ENCODE peak calls at places on chromosomes 11 and 22, in four cellular contexts. X is K562, M is GM12878, W is HepG2. O is an unnamed sample.

GRCh38 chr11:64124147-64124546 is 41.8 kb downstream of the MACROD1 start:
- DNase-seq in X (no peak), W (no peak), M (no peak), O (peak)

GRCh38 chr22:20992456-20993303 is 9.2 kb downstream of the THAP7 start:
- DNase-seq in X (no peak), W (no peak), M (no peak), O (no peak)

GRCh38 chr11:134401825-134402809 is 9.9 kb downstream of the B3GAT1 start:
- DNase-seq in W (no peak), M (no peak), X (no peak), O (no peak)

GRCh38 chr22:45101828-45102227 is 61.9 kb upstream of the NUP50 start:
- DNase-seq in M (no peak), W (peak), X (peak), O (peak)

GRCh38 chr11:76629853-76630599 is 40.5 kb downstream of the LRRC32 start:
- DNase-seq in X (no peak), W (no peak), M (no peak), O (no peak)

GRCh38 chr22:22049684-22050083 is 67.1 kb upstream of the TOP3B start:
- DNase-seq in M (no peak), X (no peak), W (no peak), O (no peak)

GRCh38 chr22:50102946-50103345 is 13.1 kb downstream of the MOV10L1 start:
- DNase-seq in M (no peak), X (peak), W (peak), O (peak)

GRCh38 chr22:23306926-23307325 is 126.6 kb downstream of the BCR start:
- DNase-seq in M (no peak), W (no peak), X (no peak), O (no peak)

GRCh38 chr11:119166368-119167076 is 2.0 kb upstream of the NLRX1 start:
- DNase-seq in X (no peak), W (peak), M (no peak), O (peak)

GRCh38 chr11:123060265-123061000 is 1.5 kb downstream of the HSPA8 start:
- DNase-seq in M (no peak), W (no peak), X (no peak), O (no peak)

GRCh38 chr22:39994566-39995345 is at the start of gene FAM83F:
- DNase-seq in W (no peak), M (no peak), X (no peak), O (no peak)

GRCh38 chr11:47980907-47981621 is 705 bp downstream of the PTPRJ start:
- DNase-seq in X (peak), W (no peak), M (no peak), O (peak)

GRCh38 chr11:44003736-44004451 is 43.9 kb upstream of the ACCSL start:
- DNase-seq in W (no peak), X (no peak), M (no peak), O (no peak)

GRCh38 chr22:45335854-45336492 is 26.2 kb downstream of the FAM118A start:
- DNase-seq in W (no peak), M (no peak), X (no peak), O (no peak)

GRCh38 chr11:64121637-64122410 is 44.1 kb downstream of the MACROD1 start:
- DNase-seq in W (no peak), M (no peak), X (no peak), O (no peak)

GRCh38 chr22:23192133-23192532 is 11.8 kb downstream of the BCR start:
- DNase-seq in W (no peak), X (no peak), M (no peak), O (no peak)

GRCh38 chr11:128714881-128715280 is 21.0 kb downstream of the FLI1 start:
- DNase-seq in X (no peak), W (no peak), M (no peak), O (no peak)

GRCh38 chr11:14308114-14308896 is 50.7 kb downstream of the RRAS2 start:
- DNase-seq in W (peak), X (peak), M (no peak), O (peak)

GRCh38 chr11:46977038-46977818 is 40.7 kb downstream of the CSTPP1 start:
- DNase-seq in X (no peak), M (no peak), W (peak), O (no peak)

GRCh38 chr22:43706151-43706550 is 106.0 kb downstream of the EFCAB6 start:
- DNase-seq in W (no peak), M (no peak), X (no peak), O (no peak)

GRCh38 chr11:45901646-45902045 is 5.4 kb downstream of the FREY1 start:
- DNase-seq in W (no peak), M (no peak), X (no peak), O (no peak)

GRCh38 chr11:77126156-77126775 is 1.8 kb upstream of the MYO7A start:
- DNase-seq in M (no peak), W (no peak), X (no peak), O (no peak)

GRCh38 chr11:1502971-1503707 is 16.6 kb upstream of the MOB2 start:
- DNase-seq in X (no peak), M (no peak), W (no peak), O (no peak)

GRCh38 chr11:130636672-130637463 is 188.4 kb downstream of the ADAMTS15 start:
- DNase-seq in W (peak), X (no peak), M (no peak), O (peak)

GRCh38 chr22:43643362-43643761 is 168.7 kb downstream of the EFCAB6 start:
- DNase-seq in X (no peak), M (no peak), W (no peak), O (no peak)

GRCh38 chr11:58060939-58061672 is 30.4 kb downstream of the OR6Q1 start:
- DNase-seq in M (no peak), X (no peak), W (peak), O (peak)

GRCh38 chr11:42315267-42315666 is 855.8 kb upstream of the LRRC4C start:
- DNase-seq in X (no peak), W (no peak), M (no peak), O (no peak)

GRCh38 chr22:45537734-45538181 is 35.1 kb downstream of the FBLN1 start:
- DNase-seq in M (no peak), W (no peak), X (no peak), O (no peak)

GRCh38 chr11:34052608-34053160 is 1.2 kb downstream of the CAPRIN1 start:
- DNase-seq in X (peak), W (no peak), M (no peak), O (peak)

GRCh38 chr11:57644748-57645715 is 4.7 kb downstream of the YPEL4 start:
- DNase-seq in W (peak), M (no peak), X (peak), O (peak)

GRCh38 chr11:67310246-67311050 is 7.1 kb downstream of the SSH3 start:
- DNase-seq in W (no peak), M (no peak), X (no peak), O (no peak)

GRCh38 chr11:78841451-78842060 is 266.9 kb upstream of the NARS2 start:
- DNase-seq in M (no peak), W (no peak), X (no peak), O (no peak)

GRCh38 chr11:22192642-22193347 is at the start of gene ANO5:
- DNase-seq in W (no peak), X (peak), M (no peak), O (peak)

GRCh38 chr11:68461284-68461861 is 821 bp downstream of the PPP6R3 start:
- DNase-seq in W (no peak), M (no peak), X (peak), O (peak)

GRCh38 chr22:48440176-48440575 is 1387.5 kb downstream of the BRD1 start:
- DNase-seq in X (no peak), M (no peak), W (no peak), O (no peak)

GRCh38 chr11:22130462-22131053 is 62.3 kb upstream of the ANO5 start:
- DNase-seq in X (no peak), M (no peak), W (no peak), O (peak)

GRCh38 chr11:31720225-31720624 is 90.9 kb downstream of the PAX6 start:
- DNase-seq in M (no peak), W (no peak), X (no peak), O (no peak)

GRCh38 chr22:41603873-41604332 is 14.3 kb upstream of the PMM1 start:
- DNase-seq in M (peak), W (no peak), X (peak), O (no peak)
- TF ChIP-seq CHD4 in M (no peak), W (no peak), X (no peak), O (no peak)

DNA sequence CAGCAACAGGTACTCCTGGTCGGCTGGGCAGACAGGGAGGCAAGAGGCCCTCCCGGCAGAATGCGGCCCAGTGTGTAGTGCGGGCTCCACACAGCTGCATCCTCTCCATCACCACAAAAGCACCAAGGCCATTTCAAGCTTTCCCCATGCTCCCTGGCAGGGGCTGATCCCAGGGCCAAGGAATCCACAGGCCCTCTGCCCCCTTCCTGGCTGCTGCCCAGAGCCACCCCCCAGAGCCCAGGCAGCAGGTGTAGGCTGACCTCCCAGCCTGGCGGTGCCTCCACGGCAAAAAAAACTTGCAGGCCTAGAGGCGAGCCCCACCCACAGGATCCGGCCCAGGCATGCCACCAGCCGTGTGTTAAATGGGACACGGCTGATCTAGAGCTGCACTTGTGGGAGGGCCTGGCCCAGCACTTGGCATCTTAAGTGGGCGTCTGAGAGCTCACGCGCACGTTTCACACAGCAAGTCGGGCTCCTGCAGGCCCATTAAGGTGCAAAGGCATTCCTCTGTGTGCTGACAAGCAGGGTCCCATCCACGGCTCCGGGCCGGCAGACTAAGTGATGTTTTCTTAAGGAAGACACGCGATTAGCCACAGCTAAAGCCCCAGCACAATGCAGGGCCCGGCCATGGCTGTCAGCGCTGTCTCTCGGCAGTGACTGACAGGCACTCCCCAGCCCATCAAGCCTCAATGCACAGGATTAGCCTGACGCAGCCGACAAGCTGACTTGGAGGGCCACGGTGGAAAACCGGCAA is 19.8 kb upstream of the GNB1L start:
- DNase-seq in M (no peak), W (no peak), X (no peak), O (no peak)
- TF ChIP-seq CHD4 in M (no peak), W (no peak), X (no peak), O (no peak)

GRCh38 chr22:29394931-29395581 is 6.7 kb upstream of the AP1B1 start:
- DNase-seq in M (no peak), X (peak), W (peak), O (peak)
- TF ChIP-seq CHD4 in M (no peak), X (no peak), W (no peak), O (no peak)

GRCh38 chr22:31106651-31107205 is 640 bp downstream of the SELENOM start:
- DNase-seq in X (no peak), M (no peak), W (no peak), O (peak)
- TF ChIP-seq CHD4 in X (no peak), M (no peak), W (no peak), O (no peak)

DNA sequence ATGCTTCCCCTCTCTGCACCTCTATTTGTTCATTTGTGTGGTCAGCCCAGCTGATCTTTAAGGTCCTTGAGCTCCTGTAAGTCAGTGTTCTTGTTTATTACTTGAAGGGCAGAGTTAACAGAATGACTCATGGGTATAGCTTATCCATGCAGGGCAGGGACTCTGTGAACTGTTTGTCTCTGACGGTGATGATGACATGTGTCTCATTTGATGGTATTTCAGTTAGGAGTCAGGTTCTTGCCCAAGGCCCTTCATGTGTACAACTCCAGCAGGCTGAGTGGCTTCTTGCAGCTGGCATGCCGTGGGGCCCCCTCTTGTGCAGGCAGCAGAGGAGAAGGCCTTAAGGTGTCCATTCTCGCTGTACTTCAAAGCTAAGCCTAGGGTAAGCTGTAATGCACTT is 165.1 kb downstream of the DBX1 start:
- DNase-seq in M (no peak), W (peak), X (peak), O (peak)
- TF ChIP-seq CHD4 in M (no peak), W (no peak), X (no peak), O (no peak)

DNA sequence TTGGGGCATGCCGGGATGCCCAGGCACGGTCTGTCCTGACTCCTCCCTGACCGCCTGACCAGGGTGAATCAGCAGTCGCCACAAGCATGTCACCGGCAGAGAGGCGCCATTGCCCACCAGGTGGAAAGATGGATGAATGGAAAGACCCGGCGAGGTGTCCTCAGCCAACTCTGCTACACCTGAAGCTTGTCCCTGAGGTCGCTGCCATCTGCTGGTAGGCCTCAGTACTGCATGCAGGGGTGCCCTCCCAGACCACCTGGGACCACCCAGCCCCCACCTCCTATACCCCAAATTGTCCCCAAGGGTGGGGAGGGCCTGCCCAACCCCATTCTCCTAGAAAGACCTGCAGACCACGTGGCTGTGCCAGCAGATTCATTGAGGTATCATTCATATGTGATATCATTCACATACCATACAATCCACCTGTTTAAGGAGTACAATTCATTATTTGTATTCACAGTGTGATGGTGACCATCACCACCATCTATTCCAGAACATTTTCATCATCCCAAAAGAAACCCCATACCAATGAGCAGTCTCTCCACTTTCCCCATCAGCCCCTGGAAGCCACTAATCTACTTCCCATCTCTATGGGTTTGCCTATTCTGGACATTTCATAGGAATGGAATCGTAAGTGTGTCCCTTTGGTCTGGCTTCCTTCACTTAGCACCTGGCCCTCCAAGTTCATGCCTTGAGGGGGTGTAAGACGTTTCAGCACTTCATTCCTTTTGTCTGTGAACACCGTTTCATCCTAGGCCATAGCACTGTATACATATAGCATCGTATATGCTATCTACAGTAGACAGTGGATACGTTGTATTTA is 17.5 kb downstream of the FGF3 start:
- DNase-seq in W (peak), X (peak), M (no peak), O (peak)
- TF ChIP-seq CHD4 in W (no peak), X (no peak), M (no peak), O (no peak)

DNA sequence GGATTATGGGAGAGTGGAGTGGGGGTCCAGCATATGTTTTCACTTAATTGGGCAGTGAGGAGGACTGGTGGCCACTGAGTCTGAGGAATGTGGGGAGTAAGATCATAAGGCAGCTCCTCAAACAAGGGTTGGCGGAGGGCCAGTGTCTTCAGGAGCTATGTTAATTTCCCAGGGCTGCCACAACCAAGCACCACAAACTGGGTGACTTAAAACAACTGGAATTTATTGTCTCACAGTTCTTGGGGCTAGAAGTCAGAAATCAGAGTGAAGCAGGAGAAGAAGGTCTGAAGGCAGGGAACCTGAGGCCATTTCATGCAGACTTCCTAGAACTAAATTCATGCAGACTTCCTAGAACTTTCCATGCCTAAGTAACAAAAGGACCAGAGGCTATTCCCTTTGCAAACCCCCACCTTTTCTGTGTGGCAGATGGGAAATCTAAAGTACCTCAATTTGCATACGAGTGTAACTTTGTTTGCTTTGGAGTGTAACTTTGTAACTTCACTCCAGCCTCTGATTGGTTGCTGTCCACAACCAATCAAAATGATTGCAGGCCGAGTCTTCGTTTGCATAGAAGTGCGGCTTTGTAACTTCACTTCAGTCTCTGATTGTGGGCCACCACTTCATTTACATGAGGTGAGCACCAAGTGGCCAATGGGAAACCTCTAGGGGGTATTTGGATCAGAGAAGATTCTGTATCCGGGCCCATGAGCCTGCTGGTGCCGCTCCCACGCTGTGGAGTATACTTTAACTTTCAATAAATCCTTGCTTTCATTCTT is 50.5 kb upstream of the ZBED5 start:
- DNase-seq in M (no peak), X (peak), W (no peak), O (peak)
- TF ChIP-seq CHD4 in M (no peak), X (no peak), W (no peak), O (no peak)

O was measured in A549.